ENCODE peak calls at places on chromosomes 6 and 20, in seven cellular contexts. N is stomach, I is gastrocnemius medialis, O is IMR-90, S is breast epithelium, Z is transverse colon, U is spleen. L is an unnamed sample.

GRCh38 chr20:1418335-1418734 is 25.5 kb upstream of the FKBP1A start:
- DNase-seq in N (no peak), I (no peak), O (peak; percentile 39), S (no peak), Z (no peak), U (no peak), L (no peak)

GRCh38 chr20:6832811-6833210 is 65.3 kb downstream of the BMP2 start:
- DNase-seq in N (no peak), I (no peak), O (no peak), S (no peak), Z (no peak), U (no peak), L (no peak)

GRCh38 chr6:116924245-116924644 is 47.2 kb downstream of the RFX6 start:
- DNase-seq in N (no peak), I (no peak), O (no peak), S (no peak), Z (no peak), U (no peak), L (no peak)

GRCh38 chr6:53752856-53753255 is 41.9 kb upstream of the LRRC1 start:
- DNase-seq in N (no peak), I (no peak), O (peak; percentile 72), S (no peak), Z (no peak), U (no peak), L (no peak)

GRCh38 chr6:30836957-30837356 is 47.4 kb upstream of the DDR1 start:
- DNase-seq in N (no peak), I (no peak), O (no peak), S (no peak), Z (no peak), U (no peak), L (no peak)

GRCh38 chr6:130525378-130525777 is 159.6 kb downstream of the TMEM200A start:
- DNase-seq in N (no peak), I (no peak), O (no peak), S (no peak), Z (no peak), U (no peak), L (no peak)

GRCh38 chr20:44008806-44009678 is 94.4 kb downstream of the TOX2 start:
- DNase-seq in N (no peak), I (no peak), O (no peak), S (no peak), Z (no peak), U (no peak), L (no peak)

GRCh38 chr6:145290122-145290521 is 445.2 kb downstream of the EPM2A start:
- DNase-seq in N (no peak), I (no peak), O (no peak), S (no peak), Z (no peak), U (no peak), L (no peak)

GRCh38 chr6:169250660-169251059 is 3.0 kb downstream of the THBS2 start:
- DNase-seq in N (peak; percentile 21), I (no peak), O (peak; percentile 95), S (no peak), Z (no peak), U (no peak), L (no peak)

GRCh38 chr20:33437141-33437911 is 6.2 kb downstream of the SNTA1 start:
- DNase-seq in N (no peak), I (no peak), O (peak; percentile 44), S (no peak), Z (no peak), U (no peak), L (peak; percentile 79)

GRCh38 chr6:133254552-133255228 is 13.5 kb downstream of the EYA4 start:
- DNase-seq in N (no peak), I (no peak), O (peak; percentile 83), S (no peak), Z (no peak), U (no peak), L (no peak)

GRCh38 chr6:79964607-79965081 is 17.3 kb upstream of the ELOVL4 start:
- DNase-seq in N (no peak), I (no peak), O (no peak), S (no peak), Z (no peak), U (no peak), L (no peak)

DNA sequence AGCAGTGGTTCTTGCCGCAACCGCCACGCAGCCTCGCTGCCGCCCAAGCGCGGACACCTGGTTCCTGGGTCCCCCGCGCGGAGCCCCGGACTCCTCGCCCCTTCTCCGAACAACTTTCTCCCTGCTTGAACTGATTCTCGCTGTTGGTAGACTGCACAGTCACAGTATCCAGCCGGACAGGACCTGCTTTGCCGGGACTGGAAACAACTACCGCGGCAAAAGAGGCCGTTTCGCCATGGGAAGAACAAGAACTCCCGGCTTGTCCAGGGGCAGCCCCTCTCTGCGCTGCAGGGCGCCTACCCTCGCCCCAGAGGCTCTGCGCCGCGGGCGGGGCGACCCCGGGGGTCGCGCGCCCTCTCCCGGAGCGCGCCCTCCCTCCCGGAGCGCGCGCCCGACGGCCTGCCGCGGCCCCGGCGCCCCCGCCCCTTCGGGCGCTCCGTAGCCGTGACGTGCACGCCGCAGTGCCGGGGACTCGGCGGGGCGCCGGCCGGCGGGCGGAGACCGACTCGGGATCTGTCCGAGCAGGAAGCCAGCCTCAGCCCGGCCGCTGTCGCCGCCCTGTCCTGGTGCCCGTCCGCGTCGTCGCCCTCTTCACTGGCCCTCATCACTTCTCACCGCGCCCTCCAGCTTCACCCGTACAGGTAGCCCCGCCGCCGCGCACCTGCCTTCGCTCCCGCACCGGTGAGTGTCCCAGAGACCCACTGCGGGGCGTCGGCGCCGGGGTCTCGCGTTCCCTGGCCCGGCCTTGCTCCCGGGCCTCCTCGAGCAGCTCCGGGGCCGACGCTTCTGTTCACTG is at the start of gene MYO6:
- DNase-seq in N (peak; percentile 84), I (peak; percentile 32), O (peak; percentile 47), S (peak; percentile 58), Z (peak; percentile 85), U (peak; percentile 90), L (peak; percentile 88)
- TF ChIP-seq POLR2A in N (no peak), I (peak; percentile 81), O (peak; percentile 78), S (no peak), Z (peak; percentile 94), U (no peak), L (peak; percentile 84)

GRCh38 chr20:37411408-37412306 is 65.7 kb downstream of the SRC start:
- DNase-seq in N (no peak), I (no peak), O (no peak), S (no peak), Z (no peak), U (no peak), L (no peak)
- H3K4me3 ChIP-seq in N (peak overlapping the region; percentile 43), I (no peak overlapping the region), O (peak overlapping the region; percentile 47), S (peak overlapping the region; percentile 29), Z (peak overlapping the region; percentile 34), U (peak overlapping the region; percentile 29), L (peak overlapping the region; percentile 50)

DNA sequence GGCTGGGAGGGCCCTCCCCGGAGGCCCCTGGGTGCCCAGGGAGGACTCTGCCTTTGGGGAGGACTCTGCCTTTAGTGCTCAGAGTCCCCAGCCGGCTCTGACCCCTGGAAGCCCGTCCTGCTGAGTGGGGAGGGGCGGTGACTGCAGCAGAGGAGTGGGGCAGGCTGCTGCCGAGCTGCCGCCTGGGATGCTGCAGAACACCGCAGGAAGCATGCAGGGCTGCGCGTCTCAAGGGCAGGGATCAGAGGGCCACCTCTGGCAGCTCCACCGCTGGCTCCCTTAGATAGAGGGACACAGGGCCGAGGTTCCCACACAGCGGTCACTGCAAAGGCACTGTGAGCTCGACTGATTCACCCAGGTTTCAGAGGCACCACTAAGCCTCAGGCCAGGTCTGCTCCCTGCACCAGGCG is 82.2 kb upstream of the GATA5 start:
- DNase-seq in N (no peak), I (no peak), O (no peak), S (no peak), Z (no peak), U (no peak), L (no peak)
- H3K27me3 ChIP-seq in N (no peaks in the 10 kb centered on the region), I (no peaks in the 10 kb centered on the region), O (peaks cover 88% of the 10 kb centered on the region), S (peaks cover 7% of the 10 kb centered on the region), Z (peaks cover 88% of the 10 kb centered on the region), U (peaks cover 13% of the 10 kb centered on the region), L (peaks cover 5% of the 10 kb centered on the region)

DNA sequence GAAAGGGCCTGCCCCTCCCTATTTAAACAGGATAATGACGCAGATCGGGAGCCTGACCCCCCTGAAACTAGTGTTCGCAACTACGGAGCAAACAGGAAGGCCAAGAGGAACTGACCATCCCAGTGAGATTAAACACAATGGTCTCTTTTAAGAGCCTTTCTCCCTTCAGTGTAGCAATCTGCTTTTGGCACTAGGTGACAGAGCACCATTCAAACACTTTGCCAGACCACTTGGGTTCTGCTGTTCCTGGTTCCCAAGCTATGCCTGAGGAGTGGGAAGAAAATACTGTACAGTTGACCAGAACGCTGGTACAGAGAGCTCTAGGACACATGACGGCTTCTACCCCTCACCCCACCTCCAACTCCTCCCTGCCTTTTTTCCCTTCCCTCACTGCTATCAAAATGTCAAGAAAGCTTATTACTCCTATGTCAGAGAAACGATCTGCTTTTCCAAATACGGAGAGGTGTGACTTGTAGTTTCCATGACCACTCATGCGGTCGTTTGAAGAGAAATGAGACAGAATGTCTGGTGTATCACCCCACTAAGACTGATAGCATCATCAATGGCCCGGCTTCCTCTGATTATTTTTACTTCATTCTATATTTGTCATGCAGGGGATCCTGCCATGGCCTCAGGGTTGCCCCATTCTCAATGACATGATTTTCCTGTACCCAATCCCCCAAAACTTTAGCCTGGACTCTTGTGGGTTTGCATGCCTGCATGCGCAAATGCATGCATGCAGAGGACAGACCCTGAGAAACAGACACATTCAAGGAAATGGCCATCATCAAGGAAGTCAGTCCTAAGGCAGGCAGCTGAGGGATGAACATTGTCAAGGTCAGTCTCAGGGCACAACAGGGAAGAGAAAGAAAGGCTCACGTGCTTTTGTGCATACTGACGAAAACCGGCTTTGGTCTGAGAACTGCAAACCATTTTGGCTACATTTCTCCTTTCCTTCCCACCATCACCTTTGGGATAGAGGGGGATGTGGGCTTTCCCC is 13.3 kb downstream of the NEDD9 start:
- DNase-seq in N (no peak), I (peak; percentile 55), O (no peak), S (peak; percentile 65), Z (peak; percentile 67), U (no peak), L (no peak)
- TF ChIP-seq POLR2A in N (no peak), I (no peak), O (peak; percentile 36), S (no peak), Z (peak; percentile 11), U (no peak), L (peak; percentile 44)

DNA sequence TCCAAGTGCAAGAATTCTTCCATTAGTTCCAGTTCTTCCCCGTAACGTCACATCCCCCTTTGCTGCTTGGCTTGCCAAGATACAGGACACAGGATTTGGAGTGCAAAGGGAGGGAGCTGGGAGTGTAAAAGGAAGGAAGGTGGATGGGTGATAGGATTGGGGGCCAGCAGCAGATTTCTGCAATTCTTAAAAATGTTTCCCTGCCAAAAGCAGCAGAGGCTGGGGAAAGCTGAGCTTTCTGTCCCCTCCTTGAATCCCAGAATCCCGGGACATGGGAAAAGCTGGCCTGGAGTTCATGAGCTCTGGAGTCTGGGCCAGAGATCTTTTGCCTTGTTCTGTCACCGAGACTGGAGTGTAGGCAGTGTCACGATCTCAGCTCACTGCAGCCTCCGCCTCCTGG is 60.0 kb upstream of the EPB41L1 start:
- DNase-seq in N (no peak), I (no peak), O (no peak), S (no peak), Z (peak; percentile 39), U (no peak), L (peak; percentile 43)
- H3K4me3 ChIP-seq in N (peak overlapping the region; percentile 83), I (peak overlapping the region; percentile 65), O (no peak overlapping the region), S (peak overlapping the region; percentile 69), Z (peak overlapping the region; percentile 69), U (peak overlapping the region; percentile 60), L (peak overlapping the region; percentile 74)

L was measured in heart left ventricle.